ENCODE peak calls at places on chromosome 11, in ten cellular contexts. T is hepatic stellate cell; J is head of caudate nucleus; I is NCI-H2029 treated with DMSO at 0.1 percent for 48 hours; H is effector memory CD4-positive, alpha-beta T cell; K is stimulated activated CD4-positive, alpha-beta T cell treated with anti-CD3 and anti-CD28 coated beads, Interleukin-2, amount 100 ng/mL, for 24 hours; B is adipocyte; Q is stimulated activated CD8-positive, alpha-beta memory T cell treated with anti-CD3 and anti-CD28 coated beads, Interleukin-2, amount 100 ng/mL, for 48 hours; N is left cardiac atrium; V is fibroblast of lung. G is an unnamed sample.
A peak's percentile ranks its signal among the peaks of the same experiment; 100 is the strongest.

GRCh38 chr11:74018331-74019005 is 9.6 kb upstream of the UCP3 start:
- DNase-seq in N (peak; percentile 92), H (no peak), T (peak; percentile 68), V (peak; percentile 56), K (no peak), I (peak; percentile 84), B (peak; percentile 71), Q (no peak), J (peak; percentile 63), G (peak; percentile 34)

GRCh38 chr11:113634940-113635575 is 71.0 kb downstream of the TMPRSS5 start:
- DNase-seq in J (no peak), H (no peak), I (no peak), V (no peak), Q (no peak), B (no peak), T (no peak), K (no peak), N (no peak), G (no peak)

GRCh38 chr11:2887526-2888195 is 2.1 kb upstream of the CDKN1C start:
- DNase-seq in N (no peak), V (no peak), T (no peak), H (no peak), Q (no peak), K (no peak), I (no peak), J (no peak), B (no peak), G (no peak)

GRCh38 chr11:74671520-74672196 is 59.6 kb downstream of the CHRDL2 start:
- DNase-seq in N (no peak), V (peak; percentile 59), J (no peak), B (peak; percentile 42), Q (no peak), T (no peak), K (no peak), H (no peak), I (no peak), G (peak; percentile 50)

GRCh38 chr11:64383580-64383979 is 24.6 kb downstream of the RPS6KA4 start:
- DNase-seq in H (no peak), B (no peak), T (no peak), I (no peak), J (no peak), K (no peak), V (no peak), N (no peak), Q (no peak), G (no peak)

GRCh38 chr11:34264266-34265110 is 93.3 kb downstream of the ABTB2 start:
- DNase-seq in J (no peak), K (no peak), V (no peak), B (no peak), I (no peak), N (no peak), H (no peak), T (no peak), Q (no peak), G (no peak)

GRCh38 chr11:83007477-83007876 is 64.2 kb downstream of the RAB30 start:
- DNase-seq in H (no peak), Q (no peak), K (no peak), V (no peak), J (no peak), T (no peak), B (no peak), I (no peak), N (no peak), G (no peak)

GRCh38 chr11:12287374-12288211 is 89.8 kb upstream of the PARVA start:
- DNase-seq in Q (no peak), N (peak; percentile 81), T (peak; percentile 90), J (no peak), H (no peak), B (peak; percentile 94), I (no peak), K (no peak), V (peak; percentile 99), G (peak; percentile 99)

GRCh38 chr11:8871283-8871775 is 39.7 kb upstream of the AKIP1 start:
- DNase-seq in I (peak; percentile 32), N (peak; percentile 62), T (peak; percentile 90), Q (no peak), J (peak; percentile 45), V (peak; percentile 93), B (peak; percentile 98), K (no peak), H (no peak), G (peak; percentile 91)

GRCh38 chr11:64339754-64340408 is at the start of gene CCDC88B:
- DNase-seq in I (no peak), K (peak; percentile 84), N (peak; percentile 62), B (no peak), V (no peak), Q (peak; percentile 75), J (peak; percentile 51), H (peak; percentile 84), T (no peak), G (no peak)

GRCh38 chr11:1750840-1751520 is 585 bp upstream of the IFITM10 start:
- DNase-seq in T (peak; percentile 38), K (no peak), V (no peak), Q (no peak), H (no peak), B (no peak), N (peak; percentile 26), I (no peak), J (peak; percentile 40), G (no peak)

GRCh38 chr11:117600261-117600783 is 196.7 kb downstream of the DSCAML1 start:
- DNase-seq in K (no peak), I (peak; percentile 63), J (peak; percentile 78), N (no peak), H (no peak), Q (no peak), V (no peak), B (no peak), T (no peak), G (no peak)

GRCh38 chr11:85665756-85666155 is 827 bp upstream of the CREBZF start:
- DNase-seq in V (peak; percentile 42), K (no peak), J (no peak), T (no peak), Q (no peak), N (no peak), I (no peak), H (no peak), B (no peak), G (peak; percentile 38)

GRCh38 chr11:75265851-75266531 is 25.4 kb downstream of the TPBGL start:
- DNase-seq in N (peak; percentile 50), V (no peak), K (no peak), J (peak; percentile 29), B (no peak), T (no peak), I (no peak), Q (no peak), H (no peak), G (no peak)

GRCh38 chr11:75276696-75277095 is 36.1 kb downstream of the TPBGL start:
- DNase-seq in H (no peak), J (peak; percentile 21), T (no peak), K (no peak), I (peak; percentile 97), Q (no peak), B (no peak), V (no peak), N (no peak), G (no peak)

GRCh38 chr11:15157181-15157580 is 42.5 kb downstream of the INSC start:
- DNase-seq in B (peak; percentile 65), T (peak; percentile 37), V (peak; percentile 92), Q (no peak), N (no peak), K (no peak), J (no peak), I (no peak), H (no peak), G (peak; percentile 87)

GRCh38 chr11:80958966-80959365 is 1518.1 kb upstream of the TENM4 start:
- DNase-seq in B (no peak), K (no peak), J (no peak), T (no peak), N (no peak), H (no peak), V (no peak), Q (no peak), I (no peak), G (no peak)

GRCh38 chr11:111456859-111457730 is 55.1 kb downstream of the BTG4 start:
- DNase-seq in J (no peak), T (no peak), B (no peak), K (no peak), V (no peak), I (no peak), H (no peak), Q (no peak), N (no peak), G (no peak)

GRCh38 chr11:8826901-8827560 is 84.0 kb upstream of the AKIP1 start:
- DNase-seq in Q (no peak), J (no peak), B (no peak), N (no peak), I (no peak), K (no peak), V (peak; percentile 12), T (no peak), H (no peak), G (no peak)

GRCh38 chr11:96154802-96155520 is 188.0 kb downstream of the MAML2 start:
- DNase-seq in I (no peak), N (no peak), K (no peak), V (peak; percentile 88), T (peak; percentile 36), B (peak; percentile 50), J (no peak), Q (no peak), H (no peak), G (peak; percentile 86)

GRCh38 chr11:85783758-85784157 is 27.2 kb downstream of the SYTL2 start:
- DNase-seq in H (no peak), V (no peak), T (no peak), B (no peak), N (no peak), K (no peak), I (no peak), J (no peak), Q (no peak), G (no peak)

GRCh38 chr11:12235080-12235479 is 124.7 kb downstream of the MICAL2 start:
- DNase-seq in I (no peak), V (no peak), K (no peak), B (peak; percentile 29), H (no peak), J (no peak), N (no peak), T (no peak), Q (no peak), G (no peak)

GRCh38 chr11:12130180-12130980 is 20.0 kb downstream of the MICAL2 start:
- DNase-seq in B (no peak), V (no peak), J (no peak), Q (no peak), H (no peak), T (no peak), N (no peak), I (no peak), K (no peak), G (no peak)

GRCh38 chr11:134476435-134477021 is 64.5 kb upstream of the B3GAT1 start:
- DNase-seq in N (no peak), J (no peak), I (no peak), Q (no peak), V (no peak), T (no peak), K (no peak), B (no peak), H (no peak), G (no peak)

GRCh38 chr11:83157755-83158473 is 983 bp downstream of the PCF11 start:
- DNase-seq in N (peak; percentile 64), J (peak; percentile 82), B (peak; percentile 79), V (peak; percentile 49), I (no peak), K (peak; percentile 55), Q (peak; percentile 32), T (peak; percentile 47), H (peak; percentile 33), G (peak; percentile 18)

GRCh38 chr11:77487790-77488189 is 13.9 kb upstream of the PAK1 start:
- DNase-seq in T (no peak), N (no peak), I (no peak), Q (no peak), J (no peak), V (no peak), H (no peak), K (no peak), B (no peak), G (no peak)

GRCh38 chr11:118012083-118012669 is 26.0 kb downstream of the IL10RA start:
- DNase-seq in V (peak; percentile 15), B (peak; percentile 2), T (no peak), J (no peak), I (no peak), N (no peak), K (no peak), Q (no peak), H (no peak), G (peak; percentile 3)

GRCh38 chr11:13772223-13773046 is 104.0 kb downstream of the FAR1 start:
- DNase-seq in T (no peak), K (no peak), J (no peak), Q (no peak), I (peak; percentile 81), N (no peak), B (peak; percentile 75), H (no peak), V (peak; percentile 57), G (peak; percentile 38)